ENCODE peak calls at places on chromosome 2, in four cellular contexts. X is ELR, I is GM13977, F is mesothelial cell of epicardium. G is an unnamed sample.
A peak's percentile ranks its signal among the peaks of the same experiment; 100 is the strongest.

GRCh38 chr2:46076251-46076650 is 221.0 kb upstream of the EPAS1 start:
- DNase-seq in I (no peak), X (peak; percentile 72), F (no peak), G (no peak)

GRCh38 chr2:232421189-232421785 is 14.6 kb downstream of the ALPG start:
- DNase-seq in X (no peak), I (no peak), F (no peak), G (no peak)

GRCh38 chr2:15765211-15765610 is 173.5 kb downstream of the DDX1 start:
- DNase-seq in F (no peak), X (no peak), I (no peak), G (no peak)

GRCh38 chr2:66582975-66583842 is 148.3 kb downstream of the MEIS1 start:
- DNase-seq in F (no peak), I (no peak), X (no peak), G (no peak)

GRCh38 chr2:196230051-196230450 is 58.7 kb upstream of the STK17B start:
- DNase-seq in X (no peak), F (no peak), I (no peak), G (no peak)

GRCh38 chr2:43402002-43402401 is 175.6 kb upstream of the ZFP36L2 start:
- DNase-seq in X (no peak), F (no peak), I (peak; percentile 51), G (peak; percentile 78)

GRCh38 chr2:64063924-64064331 is 44.7 kb upstream of the VPS54 start:
- DNase-seq in F (no peak), X (peak; percentile 23), I (no peak), G (no peak)

GRCh38 chr2:37926635-37927034 is 1.5 kb downstream of the RMDN2 start:
- DNase-seq in I (no peak), F (no peak), X (no peak), G (no peak)

GRCh38 chr2:219969508-219969907 is 342.1 kb downstream of the SLC4A3 start:
- DNase-seq in X (peak; percentile 95), F (no peak), I (no peak), G (no peak)

GRCh38 chr2:67158718-67159117 is 238.4 kb upstream of the ETAA1 start:
- DNase-seq in I (no peak), X (no peak), F (no peak), G (no peak)

GRCh38 chr2:219289537-219290361 is 10.6 kb downstream of the DNAJB2 start:
- DNase-seq in X (peak; percentile 60), I (peak; percentile 15), F (no peak), G (no peak)

G was measured in GM06990.